ENCODE peak calls at places on chromosomes 11 and 22, in four cellular contexts. D, L, E and I are unnamed samples.

GRCh38 chr11:73950869-73951710 is at the start of gene DNAJB13:
- DNase-seq in D (no peak), L (no peak), E (peak; percentile 77), I (peak; percentile 37)

GRCh38 chr11:68655406-68655805 is 28.9 kb upstream of the GAL start:
- DNase-seq in D (peak; percentile 34), L (no peak), E (no peak), I (no peak)

GRCh38 chr22:45537734-45538181 is 35.1 kb downstream of the FBLN1 start:
- DNase-seq in D (peak; percentile 80), L (peak; percentile 26), E (no peak), I (peak; percentile 30)

GRCh38 chr11:124872741-124873140 is 7.5 kb downstream of the ROBO3 start:
- DNase-seq in D (no peak), L (no peak), E (no peak), I (no peak)

GRCh38 chr11:72741429-72741833 is 10.8 kb downstream of the ARAP1 start:
- DNase-seq in D (no peak), L (no peak), E (peak; percentile 56), I (no peak)

GRCh38 chr11:119416606-119417580 is 6.1 kb downstream of the THY1 start:
- DNase-seq in D (no peak), L (no peak), E (no peak), I (no peak)

GRCh38 chr11:35276396-35276795 is 137.4 kb downstream of the CD44 start:
- DNase-seq in D (no peak), L (no peak), E (no peak), I (peak; percentile 33)

GRCh38 chr22:30261134-30261533 is 5.5 kb downstream of the OSM start:
- DNase-seq in D (no peak), L (no peak), E (peak; percentile 41), I (no peak)

GRCh38 chr11:120034881-120035620 is 102.9 kb downstream of the TRIM29 start:
- DNase-seq in D (no peak), L (no peak), E (no peak), I (no peak)

GRCh38 chr11:28585007-28585406 is 476.8 kb downstream of the METTL15 start:
- DNase-seq in D (no peak), L (no peak), E (no peak), I (no peak)

GRCh38 chr11:107224836-107225235 is 206.6 kb upstream of the GUCY1A2 start:
- DNase-seq in D (no peak), L (no peak), E (no peak), I (no peak)

GRCh38 chr11:18012906-18013781 is at the start of gene SERGEF:
- DNase-seq in D (peak; percentile 86), L (no peak), E (peak; percentile 86), I (peak; percentile 97)
- H3K36me3 ChIP-seq in D (no peaks in the 10 kb centered on the region), L (no peaks in the 10 kb centered on the region), E (no peaks in the 10 kb centered on the region), I (no peaks in the 10 kb centered on the region)

GRCh38 chr11:129949976-129950318 is 52.7 kb downstream of the PRDM10 start:
- DNase-seq in D (no peak), L (no peak), E (no peak), I (no peak)

GRCh38 chr11:129951883-129952262 is 50.8 kb downstream of the PRDM10 start:
- DNase-seq in D (no peak), L (no peak), E (no peak), I (no peak)

GRCh38 chr11:129951201-129951882 is 51.3 kb downstream of the PRDM10 start:
- DNase-seq in D (no peak), L (no peak), E (no peak), I (no peak)

GRCh38 chr11:129949067-129949466 is 53.6 kb downstream of the PRDM10 start:
- DNase-seq in D (no peak), L (no peak), E (no peak), I (no peak)

DNA sequence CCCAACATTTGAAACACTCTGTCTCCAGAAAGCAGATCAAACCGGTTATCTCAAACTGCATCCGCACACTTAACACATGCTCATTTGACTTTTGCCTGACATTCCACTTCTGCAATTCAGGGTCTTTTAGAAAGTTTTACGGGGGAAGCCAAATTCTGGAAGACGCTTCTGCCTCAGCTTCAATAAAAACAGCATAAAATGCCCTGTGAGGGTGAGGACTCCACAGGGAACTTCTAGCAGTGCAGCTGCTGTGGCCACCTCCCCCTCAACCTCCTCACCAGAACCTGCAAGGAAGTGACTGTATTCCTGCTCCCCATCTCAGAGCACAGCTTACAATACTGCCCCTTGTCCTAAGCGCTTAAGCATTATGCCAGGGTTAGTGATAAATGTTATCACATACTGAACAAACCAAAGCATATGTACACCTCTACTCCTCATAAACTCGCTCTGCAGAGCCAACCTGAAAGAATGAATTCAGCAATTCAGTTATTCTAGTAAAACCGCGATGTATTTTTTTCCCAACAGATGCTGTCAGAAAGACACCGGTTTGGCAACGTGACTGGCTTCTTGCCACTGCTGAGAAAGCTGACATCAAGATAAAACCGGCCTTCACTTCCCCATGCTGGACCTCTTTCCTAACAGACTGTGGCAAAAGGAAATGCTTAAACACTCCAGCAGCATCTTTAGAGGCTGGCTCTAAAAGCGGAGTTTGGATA is 52.2 kb downstream of the PRDM10 start:
- DNase-seq in D (no peak), L (no peak), E (no peak), I (no peak)
- H3K27ac ChIP-seq in D (peak overlapping the region; percentile 28), L (no peak overlapping the region), E (no peak overlapping the region), I (no peak overlapping the region)

GRCh38 chr11:44959064-44959463 is 8.4 kb upstream of the TP53I11 start:
- DNase-seq in D (no peak), L (no peak), E (no peak), I (no peak)
- TF ChIP-seq POLR2AphosphoS5 in D (no peak), L (no peak), E (no peak), I (no peak)

DNA sequence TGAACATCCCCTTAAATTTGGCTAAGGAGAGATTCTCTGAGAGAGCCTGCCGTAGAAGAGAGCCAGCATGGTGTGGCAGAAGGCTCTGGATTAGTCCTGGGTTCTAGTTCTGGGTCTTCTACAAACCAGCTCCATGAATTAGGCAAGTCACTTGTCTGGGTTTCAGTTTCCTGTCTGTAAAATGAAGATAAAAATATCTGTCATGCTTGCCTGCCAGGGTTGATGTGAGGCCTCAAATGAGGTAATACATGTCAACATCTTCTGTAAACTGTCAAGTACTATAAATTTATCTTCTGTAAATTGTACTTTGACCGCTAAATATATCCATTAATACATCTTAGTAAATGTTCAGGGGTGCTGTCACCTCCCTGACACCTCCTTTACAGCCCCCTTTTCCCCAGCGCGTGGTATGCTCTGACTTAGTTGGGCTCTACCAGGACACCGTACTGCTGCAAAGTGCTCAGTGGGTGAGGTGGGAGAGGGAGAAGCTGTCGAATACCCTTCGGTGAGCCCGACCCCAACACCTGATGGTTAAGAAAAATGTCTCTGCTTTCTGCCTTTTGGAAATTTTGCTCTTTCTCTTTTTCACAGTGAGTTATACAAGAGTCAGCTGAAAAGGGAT is 14.9 kb downstream of the RBX1 start:
- DNase-seq in D (no peak), L (no peak), E (no peak), I (no peak)
- H3K36me3 ChIP-seq in D (no peaks in the 10 kb centered on the region), L (peaks cover 73% of the 10 kb centered on the region), E (peaks cover 65% of the 10 kb centered on the region), I (peaks cover 94% of the 10 kb centered on the region)

GRCh38 chr11:38687008-38687407 is 2089.0 kb upstream of the RAG2 start:
- DNase-seq in D (no peak), L (no peak), E (no peak), I (no peak)
- H3K27ac ChIP-seq in D (no peak overlapping the region), L (no peak overlapping the region), E (no peak overlapping the region), I (no peak overlapping the region)